ENCODE peak calls at places on chromosomes 16 and 17, in five cellular contexts. C is SK-N-SH, S is tibial nerve, J is uterus, Y is heart right ventricle. U is an unnamed sample.

GRCh38 chr17:82924812-82925211 is 85.0 kb upstream of the ZNF750 start:
- DNase-seq in C (no peak), S (no peak), J (no peak), Y (no peak), U (no peak)

GRCh38 chr16:23278031-23278430 is 24.1 kb upstream of the SCNN1B start:
- DNase-seq in C (no peak), S (no peak), J (no peak), Y (no peak), U (no peak)

GRCh38 chr16:64585367-64585766 is 536.5 kb downstream of the CDH11 start:
- DNase-seq in C (no peak), S (no peak), J (no peak), Y (no peak), U (no peak)

GRCh38 chr17:60646701-60647100 is 30.9 kb upstream of the BCAS3 start:
- DNase-seq in C (no peak), S (no peak), J (no peak), Y (no peak), U (no peak)

GRCh38 chr17:40560592-40561293 is 4.5 kb downstream of the CCR7 start:
- DNase-seq in C (no peak), S (no peak), J (peak; percentile 24), Y (no peak), U (no peak)

GRCh38 chr17:42288985-42289862 is 926 bp downstream of the STAT5A start:
- DNase-seq in C (no peak), S (no peak), J (peak; percentile 38), Y (no peak), U (peak; percentile 78)

GRCh38 chr17:74472890-74473289 is 6.5 kb downstream of the CD300A start:
- DNase-seq in C (no peak), S (no peak), J (no peak), Y (no peak), U (no peak)

GRCh38 chr17:6831662-6832263 is at the start of gene TEKT1:
- DNase-seq in C (peak; percentile 45), S (peak; percentile 57), J (peak; percentile 38), Y (peak; percentile 79), U (peak; percentile 99)

GRCh38 chr16:28120754-28121153 is 57.2 kb upstream of the GSG1L start:
- DNase-seq in C (no peak), S (no peak), J (no peak), Y (no peak), U (no peak)

GRCh38 chr17:30236807-30237206 is 1.3 kb upstream of the SLC6A4 start:
- DNase-seq in C (peak; percentile 87), S (peak; percentile 15), J (peak; percentile 25), Y (peak; percentile 38), U (peak; percentile 88)

GRCh38 chr17:48025904-48026502 is 11.6 kb downstream of the COPZ2 start:
- DNase-seq in C (no peak), S (no peak), J (peak; percentile 31), Y (peak; percentile 30), U (no peak)

GRCh38 chr16:80900593-80900954 is 96.2 kb upstream of the CDYL2 start:
- DNase-seq in C (no peak), S (no peak), J (no peak), Y (no peak), U (peak; percentile 29)

GRCh38 chr17:41772218-41772585 is 14.3 kb downstream of the JUP start:
- DNase-seq in C (no peak), S (no peak), J (no peak), Y (no peak), U (peak; percentile 84)

GRCh38 chr16:29023279-29024278 is 38.7 kb downstream of the LAT start:
- DNase-seq in C (no peak), S (no peak), J (no peak), Y (no peak), U (no peak)

GRCh38 chr17:29682054-29682453 is 59.3 kb upstream of the CORO6 start:
- DNase-seq in C (no peak), S (no peak), J (no peak), Y (no peak), U (no peak)

GRCh38 chr17:41773190-41773588 is 13.3 kb downstream of the JUP start:
- DNase-seq in C (peak; percentile 71), S (no peak), J (peak; percentile 73), Y (peak; percentile 73), U (peak; percentile 81)

GRCh38 chr16:23949630-23950290 is 114.0 kb downstream of the PRKCB start:
- DNase-seq in C (no peak), S (no peak), J (no peak), Y (no peak), U (no peak)

GRCh38 chr17:56489980-56490379 is 103.5 kb upstream of the NOG start:
- DNase-seq in C (no peak), S (no peak), J (no peak), Y (no peak), U (no peak)

GRCh38 chr17:36687736-36688135 is 86.4 kb downstream of the MRM1 start:
- DNase-seq in C (no peak), S (no peak), J (no peak), Y (no peak), U (peak; percentile 88)

GRCh38 chr17:16374129-16374528 is 6.8 kb upstream of the UBB start:
- DNase-seq in C (no peak), S (peak; percentile 56), J (no peak), Y (no peak), U (no peak)

GRCh38 chr16:11395008-11395948 is 50.0 kb downstream of the RMI2 start:
- DNase-seq in C (peak; percentile 29), S (no peak), J (no peak), Y (no peak), U (peak; percentile 48)

GRCh38 chr16:9437115-9437514 is 345.7 kb downstream of the HAPSTR1 start:
- DNase-seq in C (peak; percentile 44), S (no peak), J (no peak), Y (no peak), U (peak; percentile 69)

GRCh38 chr17:39191750-39192510 is 5.5 kb downstream of the CACNB1 start:
- DNase-seq in C (no peak), S (no peak), J (no peak), Y (no peak), U (no peak)

GRCh38 chr16:50309156-50309526 is 42.8 kb downstream of the ADCY7 start:
- DNase-seq in C (no peak), S (no peak), J (no peak), Y (no peak), U (no peak)

GRCh38 chr17:28576758-28577465 is at the start of gene ALDOC:
- DNase-seq in C (peak; percentile 97), S (peak; percentile 95), J (peak; percentile 96), Y (peak; percentile 95), U (peak; percentile 100)

GRCh38 chr17:5510776-5511175 is 24.4 kb downstream of the MIS12 start:
- DNase-seq in C (no peak), S (no peak), J (no peak), Y (no peak), U (no peak)

GRCh38 chr17:73271078-73271477 is 9.4 kb upstream of the CPSF4L start:
- DNase-seq in C (no peak), S (no peak), J (no peak), Y (no peak), U (no peak)

GRCh38 chr17:41486809-41487530 is 2.7 kb downstream of the KRT36 start:
- DNase-seq in C (peak; percentile 40), S (no peak), J (no peak), Y (no peak), U (peak; percentile 97)

GRCh38 chr16:11407047-11407982 is 62.1 kb downstream of the RMI2 start:
- DNase-seq in C (peak; percentile 75), S (peak; percentile 91), J (peak; percentile 60), Y (peak; percentile 58), U (peak; percentile 93)

DNA sequence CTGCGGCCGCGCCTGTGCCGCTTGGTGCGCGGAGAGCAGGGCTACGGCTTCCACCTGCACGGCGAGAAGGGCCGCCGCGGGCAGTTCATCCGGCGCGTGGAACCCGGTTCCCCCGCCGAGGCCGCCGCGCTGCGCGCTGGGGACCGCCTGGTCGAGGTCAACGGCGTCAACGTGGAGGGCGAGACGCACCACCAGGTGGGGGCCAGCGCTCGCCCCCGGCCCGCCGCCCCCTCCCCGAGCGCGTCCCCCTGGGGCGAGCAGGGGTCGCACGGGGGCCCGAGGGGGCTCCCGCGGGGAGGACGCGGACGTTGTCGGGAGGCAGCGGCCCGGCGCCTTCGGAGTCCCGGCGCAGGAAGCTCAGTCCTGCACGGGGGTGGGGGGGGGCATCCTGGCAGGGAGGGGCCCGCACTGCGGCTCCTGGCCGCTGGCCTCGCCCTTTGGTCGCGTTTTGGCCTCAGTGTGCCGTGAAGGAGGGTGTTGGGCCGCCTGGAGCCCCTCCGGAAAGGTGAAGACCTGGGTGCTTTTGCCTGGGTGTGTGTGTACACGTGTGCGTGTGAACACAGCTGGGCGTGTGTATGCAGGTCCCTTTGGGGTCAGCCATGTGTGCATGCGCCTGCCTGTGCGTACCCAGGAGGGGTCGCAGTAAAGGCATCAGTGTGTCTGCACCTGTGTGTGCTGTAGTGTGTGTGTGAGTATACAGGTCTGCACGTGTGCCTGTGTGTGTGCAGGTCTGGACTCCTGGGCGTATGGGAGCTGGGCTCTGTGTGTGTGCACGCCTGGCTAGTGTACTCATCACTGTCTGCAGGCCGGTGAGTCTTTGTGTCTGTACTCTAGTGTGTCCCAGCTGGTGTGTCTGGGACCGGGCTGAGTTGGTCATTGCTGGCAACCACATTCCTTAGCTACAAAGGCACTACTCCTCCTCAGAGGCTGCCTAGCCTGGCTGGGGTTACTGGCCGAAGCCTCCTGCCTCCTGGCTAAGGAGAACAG is 615 bp downstream of the NHERF2 start:
- DNase-seq in C (peak; percentile 72), S (no peak), J (no peak), Y (peak; percentile 36), U (no peak)
- H3K4me3 ChIP-seq in C (peak overlapping the region; percentile 56), S (peak overlapping the region; percentile 63), J (peak overlapping the region; percentile 56), Y (peak overlapping the region; percentile 85), U (peak overlapping the region; percentile 72)

GRCh38 chr16:85159226-85159980 is 47.1 kb upstream of the CIBAR2 start:
- DNase-seq in C (no peak), S (no peak), J (no peak), Y (no peak), U (no peak)
- TF ChIP-seq CTCF in C (no peak), S (no peak), J (no peak), Y (no peak), U (no peak)

DNA sequence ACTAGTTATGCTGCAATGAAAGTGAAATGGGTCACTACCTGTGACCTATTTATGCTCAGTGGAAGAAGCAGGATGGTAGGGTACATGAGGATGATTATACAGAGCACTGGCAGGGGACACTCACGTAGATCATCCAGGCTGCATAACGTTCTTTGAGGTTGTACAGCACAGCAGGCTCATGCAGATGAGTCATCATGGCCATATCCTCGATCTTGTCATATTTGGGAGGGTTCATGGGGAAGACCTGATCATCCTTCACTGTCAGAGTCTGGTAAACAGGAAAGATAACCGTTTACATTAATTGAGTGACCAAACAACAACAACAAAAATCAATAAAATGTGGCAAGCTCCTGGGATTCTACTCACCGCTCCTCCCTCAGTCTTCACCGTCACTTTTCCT is 2.1 kb downstream of the MYH2 start:
- DNase-seq in C (no peak), S (no peak), J (no peak), Y (no peak), U (no peak)
- H3K27ac ChIP-seq in C (no peak overlapping the region), S (no peak overlapping the region), J (no peak overlapping the region), Y (no peak overlapping the region), U (no peak overlapping the region)

DNA sequence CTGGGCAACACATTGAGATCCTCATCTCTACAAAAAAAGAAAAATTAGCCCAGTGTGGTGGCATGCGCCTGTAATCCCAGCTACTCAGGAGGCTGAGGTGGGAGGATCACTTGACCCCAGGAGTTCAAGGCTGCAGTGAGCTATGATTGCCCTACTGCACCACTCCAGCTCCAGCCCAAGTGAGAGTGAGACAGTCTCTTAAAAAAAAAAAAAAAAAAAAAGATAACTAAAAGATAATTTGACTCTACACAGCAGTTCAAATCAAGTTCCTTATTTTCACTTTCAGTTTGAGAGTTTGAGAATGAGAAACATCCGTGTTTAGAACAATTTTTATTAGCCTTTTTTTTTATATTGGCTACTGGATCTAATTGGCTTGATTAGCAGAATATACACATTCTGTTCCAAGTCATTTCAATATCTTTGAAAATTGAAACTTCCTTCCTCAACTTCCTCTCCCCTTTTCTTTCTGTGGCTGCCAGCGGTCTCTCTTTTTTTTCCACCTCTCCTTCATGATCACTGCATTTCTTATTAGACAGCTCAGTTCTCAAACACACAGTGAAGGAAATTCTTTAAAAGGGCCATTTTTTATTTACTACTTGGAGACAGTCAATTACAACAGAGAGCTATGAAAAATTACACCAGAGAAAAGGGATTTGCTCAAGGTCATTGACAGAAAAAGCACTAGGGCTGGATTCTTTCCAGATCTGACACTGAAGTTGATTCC is 4.5 kb upstream of the ACSF2 start:
- DNase-seq in C (no peak), S (no peak), J (no peak), Y (no peak), U (no peak)
- H3K4me3 ChIP-seq in C (peak overlapping the region; percentile 40), S (peak overlapping the region; percentile 3), J (peak overlapping the region; percentile 22), Y (no peak overlapping the region), U (no peak overlapping the region)